ENCODE peak calls at places on chromosomes 13 and 19, in four cellular contexts. A is GM12891, Y is K562, Q is GM12878. H is an unnamed sample.
A peak's percentile ranks its signal among the peaks of the same experiment; 100 is the strongest.

GRCh38 chr19:3480383-3481091 is at the start of gene SMIM24:
- DNase-seq in A (no peak), Y (peak; percentile 51), Q (no peak), H (no peak)

GRCh38 chr13:102873653-102874052 is 27.8 kb downstream of the ERCC5 start:
- DNase-seq in A (no peak), Y (no peak), Q (no peak), H (no peak)

GRCh38 chr19:43548706-43549105 is 15.7 kb downstream of the ZNF575 start:
- DNase-seq in A (no peak), Y (peak; percentile 45), Q (no peak), H (no peak)

GRCh38 chr13:60990032-60990733 is 425.5 kb downstream of the PCDH20 start:
- DNase-seq in A (no peak), Y (no peak), Q (no peak), H (peak; percentile 74)

GRCh38 chr13:48043789-48044503 is 6.4 kb downstream of the NUDT15 start:
- DNase-seq in A (no peak), Y (no peak), Q (no peak), H (no peak)

GRCh38 chr19:47661161-47661560 is 52.1 kb upstream of the EHD2 start:
- DNase-seq in A (no peak), Y (no peak), Q (no peak), H (no peak)

GRCh38 chr19:51094696-51095279 is 12.1 kb upstream of the KLK14 start:
- DNase-seq in A (peak; percentile 70), Y (peak; percentile 87), Q (no peak), H (no peak)

GRCh38 chr19:3710265-3710812 is 2.2 kb downstream of the TJP3 start:
- DNase-seq in A (no peak), Y (peak; percentile 49), Q (no peak), H (peak; percentile 74)

GRCh38 chr19:40492274-40492673 is 25.5 kb downstream of the SPTBN4 start:
- DNase-seq in A (no peak), Y (no peak), Q (no peak), H (no peak)

GRCh38 chr19:42412223-42412622 is 15.0 kb downstream of the LIPE start:
- DNase-seq in A (no peak), Y (no peak), Q (no peak), H (no peak)

GRCh38 chr19:55647732-55648656 is at the start of gene CCDC106:
- DNase-seq in A (no peak), Y (peak; percentile 86), Q (no peak), H (peak; percentile 62)

GRCh38 chr13:66926851-66927524 is 303.1 kb downstream of the PCDH9 start:
- DNase-seq in A (no peak), Y (no peak), Q (no peak), H (no peak)

GRCh38 chr19:30070198-30070969 is 128.3 kb downstream of the URI1 start:
- DNase-seq in A (no peak), Y (no peak), Q (no peak), H (no peak)

GRCh38 chr19:10305139-10305806 is 4.3 kb downstream of the ZGLP1 start:
- DNase-seq in A (no peak), Y (no peak), Q (no peak), H (peak; percentile 66)

GRCh38 chr19:42005504-42005903 is 11.5 kb upstream of the ATP1A3 start:
- DNase-seq in A (no peak), Y (no peak), Q (no peak), H (no peak)

GRCh38 chr13:85601526-85601925 is 197.7 kb downstream of the SLITRK6 start:
- DNase-seq in A (no peak), Y (no peak), Q (no peak), H (no peak)

GRCh38 chr13:27455331-27455855 is 5.0 kb upstream of the MTIF3 start:
- DNase-seq in A (no peak), Y (no peak), Q (no peak), H (no peak)

GRCh38 chr13:94300401-94300800 is 179.1 kb downstream of the DCT start:
- DNase-seq in A (no peak), Y (no peak), Q (no peak), H (no peak)

GRCh38 chr13:46736568-46736967 is 60.4 kb downstream of the ESD start:
- DNase-seq in A (no peak), Y (no peak), Q (no peak), H (no peak)

GRCh38 chr13:98301721-98302120 is 124.7 kb upstream of the RNF113B start:
- DNase-seq in A (no peak), Y (no peak), Q (no peak), H (no peak)

GRCh38 chr13:101433895-101434294 is 17.6 kb upstream of the NALCN start:
- DNase-seq in A (no peak), Y (no peak), Q (no peak), H (no peak)

GRCh38 chr13:74134777-74135305 is 637 bp upstream of the KLF12 start:
- DNase-seq in A (peak; percentile 19), Y (peak; percentile 12), Q (no peak), H (no peak)

GRCh38 chr19:2261438-2262172 is 5.4 kb upstream of the JSRP1 start:
- DNase-seq in A (no peak), Y (peak; percentile 44), Q (no peak), H (no peak)

GRCh38 chr13:48976677-48977625 is 1.2 kb downstream of the FNDC3A start:
- DNase-seq in A (no peak), Y (no peak), Q (no peak), H (peak; percentile 34)

GRCh38 chr13:61413572-61413971 is 2.1 kb downstream of the PCDH20 start:
- DNase-seq in A (no peak), Y (no peak), Q (no peak), H (no peak)

GRCh38 chr19:24074720-24075119 is 12.3 kb upstream of the ZNF254 start:
- DNase-seq in A (no peak), Y (no peak), Q (no peak), H (peak; percentile 41)

GRCh38 chr19:19630426-19630825 is 2.4 kb upstream of the LPAR2 start:
- DNase-seq in A (no peak), Y (no peak), Q (no peak), H (no peak)

GRCh38 chr19:8302357-8302691 is 5.8 kb downstream of the CD320 start:
- DNase-seq in A (no peak), Y (no peak), Q (no peak), H (peak; percentile 0)

GRCh38 chr19:5006201-5006600 is 37.3 kb downstream of the KDM4B start:
- DNase-seq in A (no peak), Y (no peak), Q (no peak), H (no peak)

DNA sequence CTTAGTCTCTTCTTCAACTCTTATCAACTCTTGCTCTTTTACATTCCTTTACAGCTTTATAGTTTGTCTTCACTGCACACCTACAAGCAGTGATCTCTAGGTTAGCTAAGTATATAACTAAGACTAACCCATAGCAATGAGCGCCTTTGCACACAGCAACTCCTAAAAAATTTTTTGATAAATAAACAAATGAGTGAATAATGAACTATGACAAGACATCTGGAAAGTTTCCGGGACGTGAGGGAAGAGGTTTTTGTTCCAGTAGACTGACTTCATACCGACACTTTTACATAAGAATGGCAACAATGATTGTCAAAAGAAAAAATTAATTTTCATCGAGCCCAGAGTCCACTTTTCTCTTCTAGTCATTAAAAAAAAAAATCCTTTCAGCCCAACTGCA is 98.3 kb downstream of the ELF1 start:
- DNase-seq in A (no peak), Y (no peak), Q (no peak), H (no peak)
- TF ChIP-seq SPI1 in A (no peak), Y (no peak), Q (no peak), H (no peak)

DNA sequence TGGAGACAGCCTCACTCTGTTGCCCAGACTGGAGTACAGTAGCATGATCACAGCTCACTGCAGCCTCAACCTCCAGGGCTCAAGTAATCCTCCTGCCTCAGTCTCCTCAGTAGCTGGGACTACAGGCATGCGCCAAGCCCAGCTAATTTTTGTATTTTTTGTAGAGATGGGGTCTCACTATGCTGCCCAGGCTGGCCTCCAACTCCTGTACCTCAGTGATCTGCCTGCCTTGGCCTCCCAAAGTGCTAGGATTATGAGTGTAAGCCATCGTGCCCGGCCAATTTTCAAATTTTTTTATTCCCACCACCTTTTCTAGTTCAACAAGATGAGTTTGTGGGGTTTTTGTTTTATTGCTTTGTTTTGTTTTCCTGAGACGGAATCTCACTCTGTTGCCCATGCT is 31.7 kb downstream of the XPO4 start:
- DNase-seq in A (no peak), Y (no peak), Q (no peak), H (no peak)
- TF ChIP-seq SPI1 in A (no peak), Y (no peak), Q (no peak), H (no peak)

GRCh38 chr13:104571161-104571889 is 1505.1 kb upstream of the SLC10A2 start:
- DNase-seq in A (no peak), Y (no peak), Q (no peak), H (peak; percentile 70)
- TF ChIP-seq SPI1 in A (no peak), Y (no peak), Q (no peak), H (no peak)

DNA sequence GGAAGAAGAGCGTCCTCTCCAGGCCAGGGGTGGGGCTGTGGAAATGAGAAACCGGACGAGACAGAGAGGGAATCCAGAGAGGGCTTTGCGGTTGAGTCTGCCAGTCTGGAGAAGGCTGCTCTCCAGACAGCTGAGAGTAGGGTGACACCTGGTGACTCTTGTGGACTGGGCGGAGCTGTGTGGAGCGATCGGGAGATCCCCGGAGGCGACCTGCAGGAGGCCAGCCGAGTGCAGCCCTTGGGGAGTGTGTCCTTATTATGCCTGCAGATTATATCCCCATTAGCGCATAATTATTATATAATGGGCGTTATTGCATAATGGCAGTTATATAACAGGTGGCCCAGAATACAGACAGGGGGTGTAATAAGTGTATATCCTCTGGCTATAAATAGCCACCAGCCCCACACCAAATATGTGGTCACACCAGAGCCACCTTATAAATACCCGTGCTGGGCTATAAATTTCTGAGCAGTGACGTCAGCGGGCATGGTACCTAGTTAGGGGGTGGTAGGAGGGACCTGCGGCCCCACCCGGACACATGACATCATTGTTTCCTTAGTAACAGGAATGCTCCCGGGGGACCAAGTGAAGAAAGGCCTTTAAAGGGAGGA is 41.2 kb downstream of the NFIX start:
- DNase-seq in A (no peak), Y (no peak), Q (no peak), H (no peak)
- TF ChIP-seq SPI1 in A (no peak), Y (no peak), Q (no peak), H (no peak)

H was measured in HL-60.